ENCODE peak calls at places on chromosomes 5 and 9, in seven cellular contexts. T is MM.1S, Y is stomach, J is SK-MEL-5, G is glutamatergic neuron, O is NCI-H2029 treated with DMSO at 0.1 percent for 48 hours, M is SJSA1. W is an unnamed sample.

GRCh38 chr5:131496400-131496713 is 138.7 kb downstream of the RAPGEF6 start:
- DNase-seq in G (no peak), T (no peak), Y (no peak), O (no peak), J (peak; percentile 11), M (no peak), W (no peak)

GRCh38 chr5:112694853-112695709 is 42.6 kb upstream of the APC start:
- DNase-seq in M (no peak), G (no peak), Y (no peak), O (no peak), T (no peak), J (peak; percentile 25), W (no peak)

GRCh38 chr5:142740474-142740873 is 29.7 kb upstream of the ARHGAP26 start:
- DNase-seq in O (no peak), Y (no peak), M (no peak), G (no peak), T (no peak), J (no peak), W (no peak)

GRCh38 chr5:36422957-36423356 is 121.3 kb upstream of the RANBP3L start:
- DNase-seq in Y (no peak), G (no peak), M (peak; percentile 85), O (no peak), J (no peak), T (no peak), W (no peak)

GRCh38 chr9:130333041-130334040 is 67.8 kb downstream of the HMCN2 start:
- DNase-seq in G (peak; percentile 69), O (no peak), M (no peak), J (no peak), Y (no peak), T (no peak), W (no peak)

GRCh38 chr5:124748687-124749594 is 2.5 kb upstream of the ZNF608 start:
- DNase-seq in T (peak; percentile 84), M (peak; percentile 90), G (peak; percentile 66), Y (peak; percentile 80), J (peak; percentile 97), O (peak; percentile 93), W (peak; percentile 92)

GRCh38 chr9:133545494-133546286 is 11.2 kb downstream of the ADAMTSL2 start:
- DNase-seq in T (no peak), G (no peak), M (no peak), Y (no peak), O (no peak), J (no peak), W (no peak)

GRCh38 chr9:114484854-114485443 is 20.3 kb downstream of the WHRN start:
- DNase-seq in M (peak; percentile 11), Y (no peak), O (no peak), T (peak; percentile 98), J (peak; percentile 75), G (no peak), W (no peak)

GRCh38 chr9:34995288-34996060 is 5.9 kb downstream of the DNAJB5 start:
- DNase-seq in O (no peak), G (no peak), T (no peak), M (no peak), J (no peak), Y (no peak), W (no peak)